ENCODE peak calls at places on chromosome 4, in nine cellular contexts. E, N, L, W, M, F, H, G and I are unnamed samples.

GRCh38 chr4:71074452-71075299 is 81.2 kb downstream of the DCK start:
- DNase-seq in W (no peak), L (no peak), H (no peak), E (peak), N (no peak), F (no peak), M (no peak), G (no peak), I (peak)

GRCh38 chr4:176671532-176671931 is 121.2 kb downstream of the VEGFC start:
- DNase-seq in W (peak), M (no peak), F (no peak), N (no peak), G (peak), L (no peak), H (no peak), E (no peak), I (peak)

GRCh38 chr4:112058433-112058832 is 86.8 kb upstream of the FAM241A start:
- DNase-seq in L (no peak), F (no peak), W (no peak), N (no peak), G (no peak), H (no peak), M (no peak), E (no peak), I (no peak)

GRCh38 chr4:7792616-7793015 is 147.0 kb downstream of the AFAP1 start:
- DNase-seq in F (no peak), G (no peak), H (no peak), L (no peak), N (no peak), M (no peak), W (no peak), E (no peak), I (no peak)

GRCh38 chr4:14596904-14597303 is 405.4 kb upstream of the CPEB2 start:
- DNase-seq in W (no peak), E (no peak), N (no peak), G (no peak), H (no peak), F (no peak), L (no peak), M (no peak), I (no peak)

GRCh38 chr4:865121-865465 is 39.2 kb upstream of the CPLX1 start:
- DNase-seq in M (no peak), E (no peak), G (no peak), L (no peak), W (no peak), F (no peak), H (no peak), N (no peak), I (no peak)

GRCh38 chr4:85725727-85726170 is 250.8 kb downstream of the ARHGAP24 start:
- DNase-seq in N (peak), M (no peak), H (peak), E (no peak), F (peak), W (peak), G (peak), L (no peak), I (no peak)

GRCh38 chr4:109332926-109333464 is 30.5 kb upstream of the COL25A1 start:
- DNase-seq in G (no peak), H (no peak), N (no peak), E (no peak), L (no peak), F (no peak), M (no peak), W (no peak), I (no peak)

GRCh38 chr4:910366-911091 is 21.6 kb downstream of the GAK start:
- DNase-seq in L (no peak), E (no peak), W (no peak), H (no peak), N (no peak), M (peak), F (peak), G (no peak), I (no peak)

GRCh38 chr4:118941149-118941548 is 52.5 kb downstream of the SYNPO2 start:
- DNase-seq in N (no peak), F (no peak), M (no peak), H (no peak), G (peak), L (no peak), W (peak), E (no peak), I (peak)

GRCh38 chr4:20251796-20252655 is at the start of gene SLIT2:
- DNase-seq in W (peak), E (peak), M (peak), F (peak), L (peak), H (peak), N (peak), G (peak), I (peak)

GRCh38 chr4:58649236-58649635 is 1539.1 kb upstream of the IGFBP7 start:
- DNase-seq in W (no peak), M (no peak), G (no peak), E (no peak), L (no peak), H (no peak), N (no peak), F (no peak), I (no peak)

GRCh38 chr4:159048166-159048886 is 54.6 kb upstream of the RAPGEF2 start:
- DNase-seq in M (peak), L (peak), H (peak), W (peak), E (peak), G (peak), N (peak), F (peak), I (no peak)

GRCh38 chr4:113603926-113604325 is 157.6 kb downstream of the CAMK2D start:
- DNase-seq in N (no peak), F (no peak), M (no peak), G (no peak), L (no peak), W (no peak), H (no peak), E (no peak), I (no peak)

GRCh38 chr4:143199503-143199902 is 14.8 kb downstream of the USP38 start:
- DNase-seq in F (no peak), W (no peak), G (no peak), E (no peak), M (no peak), H (no peak), N (no peak), L (no peak), I (no peak)

DNA sequence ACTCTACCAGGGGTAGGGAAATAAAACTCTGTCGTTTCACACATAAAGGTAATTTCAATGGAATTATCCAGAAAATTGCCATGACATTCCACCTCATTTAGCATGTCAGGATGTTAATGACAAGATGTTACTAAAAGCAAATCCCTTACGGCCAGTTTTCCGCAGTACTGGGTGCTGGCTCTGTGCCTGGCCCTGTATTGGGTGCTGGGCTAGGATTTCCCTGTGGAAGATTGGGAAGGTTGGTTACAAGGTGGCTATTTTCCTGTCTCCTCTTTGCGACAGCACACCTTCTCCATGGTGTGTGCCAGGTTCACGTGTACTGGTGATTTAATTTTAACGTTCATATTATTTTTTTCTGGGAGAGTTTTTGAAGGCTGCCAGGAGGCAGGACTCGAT is 13.1 kb downstream of the KLKB1 start:
- DNase-seq in N (no peak), F (no peak), W (no peak), E (no peak), H (no peak), M (no peak), L (no peak), G (no peak), I (no peak)
- TF ChIP-seq CTCF in N (no peak), F (no peak), W (no peak), E (no peak), H (no peak), M (no peak), L (no peak), G (no peak), I (no peak)

DNA sequence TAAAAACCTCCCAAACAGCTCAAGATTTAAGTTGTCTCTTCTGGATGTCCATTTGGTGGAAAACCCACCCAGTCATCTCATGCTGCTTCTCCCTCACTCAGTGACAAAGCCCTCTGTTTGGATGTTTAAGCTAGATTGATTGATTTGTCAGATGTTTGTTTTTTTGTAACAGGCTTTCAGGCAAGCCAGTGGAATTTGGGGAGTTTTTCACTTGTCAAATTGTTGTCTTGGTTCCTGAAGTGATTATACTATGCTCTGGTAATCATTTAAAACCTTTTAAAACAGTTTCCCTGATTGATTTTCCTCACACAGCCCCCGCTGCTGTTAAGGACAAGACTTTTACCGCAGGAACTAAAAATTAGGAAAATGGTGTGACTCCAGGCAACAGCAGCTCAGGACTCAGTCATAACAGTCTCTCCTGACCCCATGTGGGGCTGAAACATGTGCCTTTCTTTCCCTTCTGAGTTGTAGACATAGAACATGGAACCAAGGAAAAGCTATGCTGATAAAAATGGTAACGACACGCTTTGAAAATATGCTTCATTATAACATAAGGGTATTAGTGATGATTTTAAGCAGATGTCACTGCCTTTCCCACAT is 40.8 kb upstream of the SETD7 start:
- DNase-seq in G (no peak), W (no peak), L (no peak), N (no peak), H (no peak), M (no peak), E (no peak), F (no peak), I (no peak)
- H3K4me3 ChIP-seq in G (no peak), W (no peak), L (no peak), N (no peak), H (no peak), M (no peak), E (no peak), F (no peak), I (no peak)

GRCh38 chr4:136831553-136831952 is 700.7 kb downstream of the PCDH18 start:
- DNase-seq in L (no peak), M (no peak), E (no peak), W (no peak), H (no peak), F (no peak), G (no peak), N (no peak), I (no peak)
- TF ChIP-seq CTCF in L (no peak), M (no peak), E (peak), W (no peak), H (no peak), F (no peak), G (no peak), N (no peak), I (no peak)

DNA sequence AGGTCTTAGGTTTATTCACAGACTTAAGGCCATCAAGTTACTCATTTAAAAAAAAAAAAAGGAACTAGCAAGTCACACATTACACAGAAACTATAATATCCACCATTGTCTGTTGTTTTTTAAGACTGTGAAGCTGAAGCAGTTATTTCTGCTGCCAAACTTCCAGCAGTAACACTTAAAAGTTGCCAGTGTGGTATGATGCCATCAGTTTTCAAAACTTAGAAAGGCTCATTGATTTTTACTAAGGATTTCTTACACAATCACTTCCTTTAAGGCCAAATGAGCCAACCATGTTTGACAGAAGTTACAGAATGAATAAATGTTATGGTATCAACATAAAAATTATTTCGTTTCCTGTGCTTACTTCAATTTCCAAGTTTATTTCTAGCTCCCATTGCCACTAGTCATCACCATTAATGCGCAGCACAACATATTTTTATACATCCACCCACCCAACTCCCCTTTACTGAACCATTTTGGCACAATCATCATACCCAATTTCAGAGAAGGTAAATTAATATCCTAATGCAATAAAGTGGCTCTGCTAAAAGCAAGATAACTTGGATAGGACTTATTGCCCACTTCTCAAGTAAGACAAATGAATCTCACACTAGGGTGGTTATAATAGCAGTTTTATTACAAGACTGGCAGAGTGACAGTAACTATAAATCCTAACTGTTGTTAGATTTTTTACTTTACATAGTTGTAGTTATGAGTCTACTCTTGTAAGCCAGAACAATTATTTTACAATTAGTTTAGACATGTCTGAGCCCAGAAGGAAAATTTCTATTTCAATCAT is 13.1 kb downstream of the PDGFC start:
- DNase-seq in E (no peak), H (no peak), L (no peak), W (no peak), M (no peak), N (no peak), F (no peak), G (peak), I (no peak)
- H3K4me3 ChIP-seq in E (no peak), H (no peak), L (no peak), W (no peak), M (no peak), N (no peak), F (no peak), G (no peak), I (no peak)

DNA sequence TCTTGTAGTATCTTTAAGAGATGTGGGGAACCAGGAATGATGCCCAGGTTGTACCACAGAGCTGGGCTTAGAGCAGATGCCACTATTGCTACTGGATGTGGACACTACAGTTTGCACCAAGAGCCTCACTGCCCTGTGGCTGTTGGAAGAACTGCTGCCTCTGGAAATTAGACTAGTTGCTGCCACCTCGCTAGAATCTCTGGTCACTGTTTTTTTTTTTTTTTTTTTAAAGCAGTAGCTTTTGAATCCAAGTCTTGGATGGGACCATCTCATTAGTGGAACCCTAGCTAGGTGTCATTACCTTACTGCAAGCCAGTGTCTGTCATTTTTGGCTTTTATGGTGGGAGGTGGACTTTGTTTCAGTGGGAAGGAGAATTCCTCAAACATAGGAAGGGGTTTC is 105.5 kb downstream of the ARHGAP10 start:
- DNase-seq in E (peak), G (no peak), F (no peak), L (no peak), W (no peak), M (no peak), N (no peak), H (no peak), I (no peak)
- TF ChIP-seq CTCF in E (peak), G (peak), F (peak), L (no peak), W (no peak), M (no peak), N (no peak), H (no peak), I (peak)

GRCh38 chr4:186079698-186080097 is 10.7 kb downstream of the TLR3 start:
- DNase-seq in F (no peak), E (no peak), W (no peak), M (no peak), N (no peak), L (no peak), G (no peak), H (no peak), I (no peak)
- H3K4me3 ChIP-seq in F (no peak), E (no peak), W (no peak), M (no peak), N (no peak), L (no peak), G (no peak), H (no peak), I (no peak)

GRCh38 chr4:100314057-100314456 is 123.8 kb upstream of the DDIT4L start:
- DNase-seq in G (no peak), N (no peak), H (no peak), M (no peak), W (no peak), F (no peak), L (no peak), E (no peak), I (no peak)

GRCh38 chr4:100312615-100313355 is 122.5 kb upstream of the DDIT4L start:
- DNase-seq in M (no peak), G (no peak), W (no peak), F (no peak), E (no peak), H (no peak), L (no peak), N (no peak), I (no peak)

GRCh38 chr4:100306018-100306417 is 115.8 kb upstream of the DDIT4L start:
- DNase-seq in G (no peak), N (no peak), F (no peak), E (no peak), W (no peak), L (no peak), H (no peak), M (no peak), I (no peak)

GRCh38 chr4:100311181-100311580 is 120.9 kb upstream of the DDIT4L start:
- DNase-seq in F (no peak), W (peak), E (no peak), N (no peak), G (no peak), L (no peak), M (no peak), H (no peak), I (no peak)
- TF ChIP-seq CTCF in F (peak), W (no peak), E (peak), N (no peak), G (no peak), L (no peak), M (no peak), H (no peak), I (no peak)

GRCh38 chr4:76195326-76195725 is 18.3 kb downstream of the SCARB2 start:
- DNase-seq in W (no peak), H (no peak), L (no peak), N (no peak), F (no peak), E (no peak), M (no peak), G (no peak), I (no peak)

GRCh38 chr4:76197001-76197743 is 16.5 kb downstream of the SCARB2 start:
- DNase-seq in M (no peak), L (no peak), G (no peak), H (no peak), E (peak), F (no peak), N (no peak), W (no peak), I (no peak)

GRCh38 chr4:76198411-76199237 is 15.0 kb downstream of the SCARB2 start:
- DNase-seq in W (peak), N (peak), G (peak), M (peak), L (no peak), H (no peak), F (peak), E (peak), I (no peak)

GRCh38 chr4:76199664-76200211 is 13.9 kb downstream of the SCARB2 start:
- DNase-seq in W (no peak), N (no peak), G (peak), M (peak), E (peak), L (no peak), H (no peak), F (no peak), I (no peak)

DNA sequence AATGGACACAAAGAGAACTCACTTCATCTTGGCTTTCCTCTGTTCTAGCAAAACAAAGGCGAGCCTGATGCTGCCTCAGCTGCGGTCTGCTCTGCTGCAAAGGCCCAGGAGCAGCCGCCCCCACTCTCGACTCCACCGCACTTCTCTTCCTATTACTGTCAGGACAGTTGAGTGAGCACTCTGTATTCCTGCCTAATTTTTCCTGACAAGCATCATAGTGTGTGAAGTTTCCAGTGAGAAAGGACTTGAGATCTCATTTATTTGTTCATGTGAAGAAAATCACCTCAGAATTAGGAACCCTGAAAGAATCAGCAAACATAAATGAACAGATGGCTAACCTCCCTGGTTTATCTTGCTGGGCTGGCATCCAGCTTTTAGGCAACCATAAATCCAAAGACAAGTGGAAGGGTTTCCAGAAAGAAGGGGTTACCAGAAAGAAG is 15.6 kb downstream of the SCARB2 start:
- DNase-seq in L (no peak), W (peak), N (no peak), F (peak), H (peak), M (no peak), E (peak), G (peak), I (no peak)
- H3K4me3 ChIP-seq in L (no peak), W (no peak), N (no peak), F (peak), H (no peak), M (no peak), E (no peak), G (no peak), I (no peak)